ENCODE peak calls at places on chromosomes 5 and 9, in six cellular contexts. V is GM12878, R is IMR-90, U is K562, L is A549, Y is HepG2. O is an unnamed sample.

GRCh38 chr9:77997611-77998349 is 33.8 kb downstream of the GNAQ start:
- DNase-seq in V (no peak), R (peak; percentile 34), U (no peak), L (no peak), Y (no peak), O (no peak)

GRCh38 chr9:3371842-3372241 is 154.0 kb downstream of the RFX3 start:
- DNase-seq in V (no peak), R (no peak), U (no peak), L (no peak), Y (no peak), O (no peak)

GRCh38 chr5:88660947-88661869 is 221.8 kb downstream of the MEF2C start:
- DNase-seq in V (no peak), R (peak; percentile 77), U (peak; percentile 79), L (peak; percentile 87), Y (no peak), O (peak; percentile 93)

GRCh38 chr5:158175664-158176507 is 316.9 kb upstream of the CLINT1 start:
- DNase-seq in V (no peak), R (no peak), U (no peak), L (no peak), Y (no peak), O (peak; percentile 20)

GRCh38 chr9:124423155-124423554 is 7.9 kb upstream of the PSMB7 start:
- DNase-seq in V (no peak), R (no peak), U (no peak), L (no peak), Y (no peak), O (no peak)

GRCh38 chr5:93407470-93407869 is 173.5 kb downstream of the NR2F1-AS1 start:
- DNase-seq in V (no peak), R (no peak), U (no peak), L (no peak), Y (no peak), O (no peak)

GRCh38 chr5:8134609-8135008 is 265.7 kb downstream of the MTRR start:
- DNase-seq in V (no peak), R (no peak), U (no peak), L (no peak), Y (no peak), O (no peak)

GRCh38 chr5:41843456-41844112 is 26.6 kb downstream of the OXCT1 start:
- DNase-seq in V (no peak), R (peak; percentile 75), U (peak; percentile 35), L (peak; percentile 4), Y (peak; percentile 36), O (peak; percentile 47)

GRCh38 chr5:34487202-34487879 is 168.8 kb upstream of the RAI14 start:
- DNase-seq in V (no peak), R (peak; percentile 97), U (no peak), L (no peak), Y (peak; percentile 95), O (no peak)

GRCh38 chr9:106880863-106881262 is 17.9 kb downstream of the ZNF462 start:
- DNase-seq in V (no peak), R (peak; percentile 82), U (no peak), L (no peak), Y (no peak), O (no peak)

GRCh38 chr5:107217721-107218130 is 453.0 kb downstream of the EFNA5 start:
- DNase-seq in V (no peak), R (no peak), U (no peak), L (no peak), Y (no peak), O (no peak)

GRCh38 chr5:15501057-15501791 is 1.2 kb downstream of the FBXL7 start:
- DNase-seq in V (no peak), R (peak; percentile 76), U (no peak), L (peak; percentile 13), Y (no peak), O (peak; percentile 14)

GRCh38 chr5:168976311-168976893 is 324.5 kb downstream of the SLIT3 start:
- DNase-seq in V (no peak), R (no peak), U (no peak), L (no peak), Y (no peak), O (no peak)

GRCh38 chr5:155833282-155833681 is 493.7 kb upstream of the SGCD start:
- DNase-seq in V (no peak), R (peak; percentile 1), U (no peak), L (no peak), Y (no peak), O (no peak)

GRCh38 chr9:69089491-69089890 is 53.9 kb downstream of the FXN start:
- DNase-seq in V (no peak), R (no peak), U (no peak), L (no peak), Y (no peak), O (no peak)

GRCh38 chr5:132776077-132776931 is 735 bp downstream of the SEPTIN8 start:
- DNase-seq in V (no peak), R (no peak), U (peak; percentile 75), L (peak; percentile 48), Y (peak; percentile 19), O (peak; percentile 65)

GRCh38 chr5:54539001-54539400 is 21.4 kb downstream of the SNX18 start:
- DNase-seq in V (no peak), R (no peak), U (no peak), L (no peak), Y (no peak), O (no peak)

GRCh38 chr9:37471942-37472679 is 6.9 kb upstream of the ZBTB5 start:
- DNase-seq in V (no peak), R (peak; percentile 95), U (no peak), L (peak; percentile 89), Y (peak; percentile 24), O (peak; percentile 19)

GRCh38 chr5:32831630-32832029 is 120.5 kb downstream of the NPR3 start:
- DNase-seq in V (no peak), R (peak; percentile 37), U (no peak), L (no peak), Y (no peak), O (no peak)

GRCh38 chr9:133113928-133114351 is 7.1 kb downstream of the RALGDS start:
- DNase-seq in V (no peak), R (peak; percentile 5), U (no peak), L (no peak), Y (no peak), O (no peak)

GRCh38 chr9:89923961-89924504 is 319.2 kb downstream of the GADD45G start:
- DNase-seq in V (no peak), R (no peak), U (peak; percentile 5), L (no peak), Y (peak; percentile 72), O (no peak)

GRCh38 chr5:116354699-116355098 is 219.9 kb downstream of the SEMA6A start:
- DNase-seq in V (no peak), R (no peak), U (no peak), L (no peak), Y (no peak), O (no peak)

GRCh38 chr5:154516475-154516874 is 38.4 kb upstream of the HAND1 start:
- DNase-seq in V (no peak), R (no peak), U (no peak), L (no peak), Y (no peak), O (no peak)
- TF ChIP-seq BHLHE40 in V (no peak), R (no peak), U (no peak), L (no peak), Y (no peak), O (no peak)

GRCh38 chr5:159310492-159310891 is 19.8 kb downstream of the IL12B start:
- DNase-seq in V (no peak), R (no peak), U (no peak), L (no peak), Y (no peak), O (no peak)

GRCh38 chr5:159311063-159311462 is 19.2 kb downstream of the IL12B start:
- DNase-seq in V (no peak), R (no peak), U (no peak), L (no peak), Y (no peak), O (no peak)

GRCh38 chr5:159313197-159313596 is 17.1 kb downstream of the IL12B start:
- DNase-seq in V (no peak), R (no peak), U (no peak), L (no peak), Y (no peak), O (no peak)

GRCh38 chr5:159304961-159305595 is 25.2 kb downstream of the IL12B start:
- DNase-seq in V (no peak), R (peak; percentile 33), U (no peak), L (no peak), Y (no peak), O (no peak)

GRCh38 chr5:159309689-159310433 is 20.4 kb downstream of the IL12B start:
- DNase-seq in V (no peak), R (no peak), U (no peak), L (no peak), Y (no peak), O (no peak)
- TF ChIP-seq BHLHE40 in V (no peak), R (no peak), U (no peak), L (no peak), Y (no peak), O (no peak)

GRCh38 chr5:16577677-16578076 is 39.1 kb downstream of the RETREG1 start:
- DNase-seq in V (no peak), R (no peak), U (no peak), L (no peak), Y (no peak), O (no peak)

GRCh38 chr5:16578474-16578883 is 38.3 kb downstream of the RETREG1 start:
- DNase-seq in V (no peak), R (no peak), U (no peak), L (no peak), Y (no peak), O (no peak)

GRCh38 chr5:16573401-16573800 is 43.4 kb downstream of the RETREG1 start:
- DNase-seq in V (no peak), R (no peak), U (no peak), L (no peak), Y (peak; percentile 12), O (no peak)

GRCh38 chr5:16572289-16573015 is 44.3 kb downstream of the RETREG1 start:
- DNase-seq in V (no peak), R (no peak), U (no peak), L (no peak), Y (no peak), O (no peak)

DNA sequence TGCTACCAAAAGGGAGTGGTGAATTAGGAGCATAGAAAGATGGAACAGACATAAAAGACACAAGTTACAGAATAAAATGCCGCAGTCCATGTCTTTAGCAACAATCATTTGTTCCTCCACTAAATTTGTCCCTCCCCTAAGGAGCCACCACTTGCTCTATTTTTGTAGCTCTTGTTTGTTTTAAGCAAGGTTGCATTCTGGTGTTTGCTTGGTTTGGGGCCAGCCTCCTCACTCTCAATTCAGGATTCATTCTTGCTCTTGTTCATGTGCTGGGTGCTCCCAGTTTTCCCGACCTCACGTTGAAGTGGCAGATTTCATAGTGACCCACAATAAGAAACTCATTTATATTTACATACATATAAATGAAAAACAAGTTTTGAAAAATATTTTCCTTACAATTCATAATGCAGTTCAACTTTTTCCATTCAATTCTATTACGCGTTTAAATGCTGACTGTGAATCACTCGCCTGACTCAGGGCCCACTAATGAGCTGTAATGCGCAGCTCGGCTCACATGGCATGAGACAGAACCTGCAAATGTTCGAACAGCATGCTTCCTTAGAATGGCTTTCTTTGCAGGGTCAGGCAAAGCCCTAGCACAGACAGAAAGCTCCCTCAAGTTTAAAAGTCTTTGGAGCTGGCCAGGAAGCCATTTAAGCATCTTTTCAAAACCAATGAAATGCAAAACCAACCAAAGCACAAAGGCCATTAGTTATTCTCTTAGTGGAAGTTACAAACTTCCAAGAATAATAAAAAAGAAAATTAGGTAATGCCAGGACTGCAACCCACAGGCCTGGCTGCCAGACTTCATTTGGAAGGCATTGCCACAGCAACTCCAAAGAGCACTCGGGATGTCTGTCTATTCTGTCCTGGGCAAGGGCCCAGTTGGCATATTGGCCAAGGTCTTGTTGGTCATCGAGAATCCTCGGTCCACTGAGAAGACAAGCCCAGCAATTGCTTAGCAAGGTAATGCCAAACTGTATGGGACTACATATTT is 41.7 kb downstream of the RETREG1 start:
- DNase-seq in V (no peak), R (peak; percentile 89), U (no peak), L (no peak), Y (no peak), O (no peak)
- TF ChIP-seq BHLHE40 in V (no peak), R (peak; percentile 61), U (no peak), L (no peak), Y (no peak), O (no peak)

GRCh38 chr5:135830384-135831275 is 3.8 kb upstream of the SLC25A48 start:
- DNase-seq in V (no peak), R (no peak), U (no peak), L (no peak), Y (no peak), O (no peak)
- TF ChIP-seq BHLHE40 in V (no peak), R (no peak), U (no peak), L (no peak), Y (no peak), O (no peak)